ENCODE peak calls at places on chromosomes 1 and 21, in ten cellular contexts. P is dorsolateral prefrontal cortex; K is left ventricle myocardium inferior; T is CD8-positive, alpha-beta memory T cell; A is right cardiac atrium; S is aorta; V is cardiac muscle cell; C is PC-3; Q is tibial artery; M is GM12878. F is an unnamed sample. For H3K27me3, the result is how much of the 10 kb centered on the place peaks cover.

GRCh38 chr1:166170075-166170474 is 3.3 kb upstream of the FAM78B start:
- DNase-seq in P (no peak), K (no peak), T (no peak), A (no peak), S (no peak), V (no peak), C (no peak), Q (no peak), M (peak), F (no peak)

GRCh38 chr1:9716404-9717192 is 65.1 kb downstream of the PIK3CD start:
- DNase-seq in P (no peak), K (no peak), T (peak), A (no peak), S (no peak), V (no peak), C (no peak), Q (no peak), M (no peak), F (no peak)

GRCh38 chr21:45366931-45367401 is 38.0 kb upstream of the COL18A1 start:
- DNase-seq in P (no peak), K (peak), T (no peak), A (peak), S (peak), V (no peak), C (peak), Q (peak), M (no peak), F (peak)

GRCh38 chr1:27428316-27429028 is 36.0 kb downstream of the GPR3 start:
- DNase-seq in P (peak), K (peak), T (no peak), A (no peak), S (no peak), V (peak), C (no peak), Q (peak), M (no peak), F (no peak)

GRCh38 chr1:23585321-23586022 is 26.2 kb upstream of the ID3 start:
- DNase-seq in P (no peak), K (no peak), T (no peak), A (no peak), S (no peak), V (no peak), C (peak), Q (no peak), M (no peak), F (peak)

GRCh38 chr1:39255212-39255611 is 50.7 kb downstream of the MACF1 start:
- DNase-seq in P (no peak), K (no peak), T (no peak), A (no peak), S (no peak), V (no peak), C (no peak), Q (no peak), M (no peak), F (no peak)

GRCh38 chr21:27061783-27062182 is 94.9 kb upstream of the ADAMTS5 start:
- DNase-seq in P (no peak), K (no peak), T (no peak), A (no peak), S (no peak), V (no peak), C (no peak), Q (no peak), M (no peak), F (no peak)

GRCh38 chr1:58812926-58813325 is 29.1 kb upstream of the JUN start:
- DNase-seq in P (no peak), K (no peak), T (peak), A (no peak), S (no peak), V (no peak), C (no peak), Q (no peak), M (no peak), F (no peak)

GRCh38 chr1:159920202-159920601 is 5.1 kb downstream of the TAGLN2 start:
- DNase-seq in P (no peak), K (no peak), T (no peak), A (no peak), S (no peak), V (no peak), C (no peak), Q (no peak), M (no peak), F (no peak)

GRCh38 chr21:42263591-42264131 is 44.7 kb downstream of the ABCG1 start:
- DNase-seq in P (no peak), K (peak), T (no peak), A (peak), S (peak), V (no peak), C (no peak), Q (peak), M (no peak), F (no peak)

GRCh38 chr1:62076286-62076685 is 118.4 kb upstream of the L1TD1 start:
- DNase-seq in P (no peak), K (no peak), T (no peak), A (no peak), S (no peak), V (no peak), C (peak), Q (no peak), M (no peak), F (peak)

GRCh38 chr1:201606581-201606980 is 67.7 kb downstream of the NAV1 start:
- DNase-seq in P (no peak), K (no peak), T (no peak), A (no peak), S (no peak), V (no peak), C (no peak), Q (no peak), M (no peak), F (no peak)

GRCh38 chr1:243253211-243253926 is 1.7 kb downstream of the CEP170 start:
- DNase-seq in P (no peak), K (no peak), T (no peak), A (no peak), S (no peak), V (no peak), C (peak), Q (no peak), M (no peak), F (no peak)

GRCh38 chr21:16082038-16082816 is 352.4 kb downstream of the USP25 start:
- DNase-seq in P (no peak), K (no peak), T (no peak), A (no peak), S (no peak), V (peak), C (peak), Q (no peak), M (no peak), F (no peak)

GRCh38 chr1:174968750-174969244 is 30.9 kb upstream of the CACYBP start:
- DNase-seq in P (no peak), K (no peak), T (peak), A (no peak), S (no peak), V (no peak), C (peak), Q (no peak), M (peak), F (peak)

GRCh38 chr1:3454811-3455618 is 550 bp downstream of the ARHGEF16 start:
- DNase-seq in P (no peak), K (peak), T (no peak), A (peak), S (peak), V (peak), C (peak), Q (no peak), M (no peak), F (no peak)

GRCh38 chr1:180150982-180151381 is 3.7 kb upstream of the QSOX1 start:
- DNase-seq in P (no peak), K (no peak), T (no peak), A (no peak), S (peak), V (no peak), C (peak), Q (no peak), M (no peak), F (no peak)

GRCh38 chr1:231507476-231508355 is 20.8 kb upstream of the TSNAX start:
- DNase-seq in P (no peak), K (no peak), T (no peak), A (no peak), S (no peak), V (no peak), C (peak), Q (no peak), M (no peak), F (no peak)

GRCh38 chr21:38095220-38095619 is 161.6 kb upstream of the KCNJ15 start:
- DNase-seq in P (no peak), K (no peak), T (no peak), A (no peak), S (no peak), V (no peak), C (no peak), Q (no peak), M (no peak), F (peak)

GRCh38 chr1:171366099-171366498 is 52.1 kb downstream of the FMO4 start:
- DNase-seq in P (no peak), K (no peak), T (no peak), A (no peak), S (no peak), V (no peak), C (no peak), Q (no peak), M (no peak), F (no peak)

GRCh38 chr1:76144233-76144632 is 69.7 kb downstream of the ST6GALNAC3 start:
- DNase-seq in P (no peak), K (no peak), T (no peak), A (no peak), S (no peak), V (no peak), C (no peak), Q (no peak), M (no peak), F (peak)

GRCh38 chr1:53619811-53620619 is 118.9 kb downstream of the GLIS1 start:
- DNase-seq in P (peak), K (no peak), T (no peak), A (no peak), S (peak), V (peak), C (peak), Q (peak), M (no peak), F (no peak)

GRCh38 chr1:84996846-84997666 is at the start of gene MCOLN2:
- DNase-seq in P (peak), K (peak), T (peak), A (peak), S (peak), V (peak), C (peak), Q (no peak), M (no peak), F (no peak)

GRCh38 chr1:221823566-221823965 is 81.7 kb upstream of the DUSP10 start:
- DNase-seq in P (no peak), K (no peak), T (no peak), A (no peak), S (no peak), V (no peak), C (no peak), Q (no peak), M (no peak), F (no peak)

GRCh38 chr21:44285547-44285992 is at the start of gene AIRE:
- DNase-seq in P (no peak), K (no peak), T (no peak), A (peak), S (peak), V (no peak), C (no peak), Q (no peak), M (no peak), F (peak)

GRCh38 chr1:25544819-25545218 is 1.4 kb downstream of the LDLRAP1 start:
- DNase-seq in P (peak), K (no peak), T (no peak), A (no peak), S (peak), V (no peak), C (peak), Q (peak), M (no peak), F (no peak)

GRCh38 chr1:23475134-23475628 is 8.8 kb downstream of the ASAP3 start:
- DNase-seq in P (peak), K (no peak), T (no peak), A (no peak), S (no peak), V (no peak), C (peak), Q (no peak), M (no peak), F (peak)

GRCh38 chr1:53738205-53739108 is 507 bp downstream of the GLIS1 start:
- DNase-seq in P (peak), K (no peak), T (no peak), A (peak), S (peak), V (peak), C (no peak), Q (no peak), M (no peak), F (no peak)

GRCh38 chr21:38979271-38980196 is 173.8 kb downstream of the ETS2 start:
- DNase-seq in P (no peak), K (no peak), T (no peak), A (no peak), S (no peak), V (no peak), C (peak), Q (no peak), M (no peak), F (no peak)

GRCh38 chr1:202112864-202113689 is 9.6 kb upstream of the GPR37L1 start:
- DNase-seq in P (no peak), K (peak), T (no peak), A (peak), S (no peak), V (no peak), C (no peak), Q (no peak), M (no peak), F (no peak)

GRCh38 chr1:10228528-10228927 is 18.2 kb downstream of the KIF1B start:
- DNase-seq in P (no peak), K (no peak), T (no peak), A (no peak), S (no peak), V (no peak), C (no peak), Q (no peak), M (no peak), F (no peak)

GRCh38 chr1:162229534-162229933 is 147.1 kb downstream of the SPATA46 start:
- DNase-seq in P (no peak), K (no peak), T (no peak), A (no peak), S (no peak), V (no peak), C (no peak), Q (no peak), M (peak), F (no peak)

GRCh38 chr1:117014209-117014608 is 12.6 kb downstream of the CD101 start:
- DNase-seq in P (no peak), K (no peak), T (no peak), A (no peak), S (no peak), V (no peak), C (peak), Q (no peak), M (no peak), F (peak)

GRCh38 chr1:150257624-150258274 is at the start of gene CA14:
- DNase-seq in P (peak), K (peak), T (no peak), A (no peak), S (no peak), V (peak), C (no peak), Q (no peak), M (no peak), F (no peak)

GRCh38 chr1:180948357-180948756 is 35.7 kb downstream of the KIAA1614 start:
- DNase-seq in P (no peak), K (no peak), T (no peak), A (no peak), S (no peak), V (no peak), C (no peak), Q (no peak), M (no peak), F (no peak)

GRCh38 chr1:26363549-26364448 is 8.8 kb downstream of the ZNF683 start:
- DNase-seq in P (peak), K (peak), T (peak), A (peak), S (peak), V (peak), C (peak), Q (peak), M (peak), F (peak)

GRCh38 chr1:246497331-246497915 is 9.7 kb downstream of the SMYD3 start:
- DNase-seq in P (no peak), K (no peak), T (no peak), A (no peak), S (no peak), V (peak), C (peak), Q (no peak), M (no peak), F (peak)

GRCh38 chr1:15472595-15472994 is 3.3 kb upstream of the CELA2B start:
- DNase-seq in P (no peak), K (no peak), T (no peak), A (no peak), S (no peak), V (no peak), C (no peak), Q (no peak), M (no peak), F (no peak)

GRCh38 chr1:15479654-15480347 is 3.9 kb downstream of the CELA2B start:
- DNase-seq in P (no peak), K (no peak), T (no peak), A (no peak), S (no peak), V (no peak), C (no peak), Q (no peak), M (no peak), F (no peak)

GRCh38 chr1:15469836-15470495 is 5.9 kb upstream of the CELA2B start:
- DNase-seq in P (peak), K (no peak), T (no peak), A (no peak), S (no peak), V (no peak), C (no peak), Q (no peak), M (no peak), F (no peak)

GRCh38 chr1:15476927-15477326 is 1.0 kb downstream of the CELA2B start:
- DNase-seq in P (no peak), K (no peak), T (no peak), A (no peak), S (no peak), V (no peak), C (no peak), Q (no peak), M (no peak), F (no peak)

GRCh38 chr1:15475737-15476314 is at the start of gene CELA2B:
- DNase-seq in P (no peak), K (no peak), T (no peak), A (no peak), S (peak), V (no peak), C (no peak), Q (no peak), M (no peak), F (no peak)
- H3K27ac ChIP-seq in P (no peak), K (no peak), T (no peak), A (no peak), S (no peak), V (no peak), C (no peak), Q (no peak), M (no peak), F (no peak)

DNA sequence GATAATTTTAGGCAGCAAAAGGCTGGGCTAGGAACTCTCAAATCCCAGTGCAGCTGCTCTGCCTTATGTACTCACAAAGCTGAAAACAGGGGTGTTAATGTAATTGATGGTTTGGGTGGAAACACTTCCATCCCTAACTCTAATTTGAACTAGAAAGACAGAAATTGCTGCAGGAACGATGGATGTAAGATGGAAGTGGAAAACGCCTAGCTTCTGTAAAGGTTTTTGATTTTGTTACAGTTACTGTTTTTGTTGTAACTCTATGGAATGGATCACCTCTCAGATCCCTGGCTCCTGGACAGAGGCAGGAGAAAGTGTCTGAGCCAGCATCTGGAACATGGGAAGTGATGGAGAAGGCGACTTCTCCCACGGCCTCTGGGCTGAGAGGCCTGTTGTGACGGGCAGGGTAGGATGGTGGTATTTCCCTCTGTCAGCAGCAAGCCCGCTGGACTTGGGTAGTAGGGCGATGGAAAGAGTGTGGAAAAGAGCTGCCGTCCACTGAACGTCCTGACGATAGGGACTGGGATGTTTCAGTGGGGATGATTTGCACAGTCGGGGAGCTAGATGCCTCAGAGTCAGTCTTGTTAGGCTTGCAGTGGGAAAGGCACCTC is 1.6 kb downstream of the TRAF5 start:
- DNase-seq in P (no peak), K (no peak), T (no peak), A (no peak), S (no peak), V (no peak), C (no peak), Q (no peak), M (no peak), F (no peak)
- H3K4me3 ChIP-seq in P (peak), K (peak), T (peak), A (no peak), S (peak), V (no peak), C (peak), Q (peak), M (peak), F (no peak)

GRCh38 chr1:156627313-156627880 is 8.2 kb downstream of the HAPLN2 start:
- DNase-seq in P (no peak), K (no peak), T (peak), A (no peak), S (no peak), V (peak), C (peak), Q (no peak), M (no peak), F (peak)
- H3K27me3 ChIP-seq in P (under half), K (half or more), T (under half), A (under half), S (under half), V (half or more), C (under half), Q (under half), M (under half), F (under half)

DNA sequence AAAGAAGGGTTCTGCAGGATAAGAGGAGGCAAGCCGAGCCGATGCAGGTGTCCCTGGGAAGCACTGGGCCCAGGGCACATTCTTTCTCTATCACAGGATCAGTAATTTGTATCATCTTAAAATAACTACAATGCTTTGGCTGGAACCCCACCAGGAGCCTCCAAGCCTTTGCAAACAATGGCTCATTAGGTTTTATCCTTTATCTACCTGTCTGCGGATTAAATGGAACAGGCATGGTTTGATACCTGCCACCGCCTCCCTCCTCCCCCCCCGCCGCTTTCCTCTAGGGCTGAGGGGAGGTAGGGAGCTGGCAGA is 571.9 kb downstream of the AJAP1 start:
- DNase-seq in P (no peak), K (no peak), T (no peak), A (no peak), S (no peak), V (no peak), C (no peak), Q (no peak), M (no peak), F (no peak)
- H3K27ac ChIP-seq in P (no peak), K (no peak), T (no peak), A (no peak), S (no peak), V (no peak), C (no peak), Q (no peak), M (no peak), F (no peak)

GRCh38 chr21:33070921-33071877 is 1.3 kb downstream of the OLIG1 start:
- DNase-seq in P (no peak), K (no peak), T (no peak), A (no peak), S (no peak), V (peak), C (no peak), Q (no peak), M (no peak), F (no peak)
- H3K4me3 ChIP-seq in P (peak), K (peak), T (peak), A (peak), S (peak), V (peak), C (peak), Q (peak), M (peak), F (no peak)

F was measured in brain microvascular endothelial cell.